ENCODE peak calls at places on chromosome 20, in four cellular contexts. O is pancreas, I is lower lobe of right lung, Y is fibroblast of lung. H is an unnamed sample.

GRCh38 chr20:60255426-60255825 is 297.2 kb downstream of the CDH26 start:
- DNase-seq in O (no peak), I (no peak), Y (no peak), H (no peak)

GRCh38 chr20:56628873-56629463 is at the start of gene TFAP2C:
- DNase-seq in O (peak), I (peak), Y (peak), H (peak)

GRCh38 chr20:21344216-21344615 is 41.1 kb downstream of the XRN2 start:
- DNase-seq in O (no peak), I (no peak), Y (peak), H (no peak)

GRCh38 chr20:1283522-1284210 is 17.6 kb downstream of the SNPH start:
- DNase-seq in O (no peak), I (no peak), Y (no peak), H (no peak)

GRCh38 chr20:25669826-25670422 is 26.7 kb downstream of the ZNF337 start:
- DNase-seq in O (no peak), I (no peak), Y (peak), H (peak)

GRCh38 chr20:2535711-2536561 is 437 bp upstream of the TMC2 start:
- DNase-seq in O (no peak), I (no peak), Y (no peak), H (no peak)

GRCh38 chr20:38617011-38617829 is 15.6 kb downstream of the ARHGAP40 start:
- DNase-seq in O (no peak), I (no peak), Y (peak), H (peak)

GRCh38 chr20:60486345-60486744 is 528.1 kb downstream of the CDH26 start:
- DNase-seq in O (no peak), I (no peak), Y (no peak), H (no peak)

GRCh38 chr20:46134716-46135115 is 16.6 kb downstream of the CD40 start:
- DNase-seq in O (no peak), I (no peak), Y (no peak), H (no peak)

GRCh38 chr20:31746068-31746878 is 7.2 kb downstream of the TPX2 start:
- DNase-seq in O (no peak), I (no peak), Y (no peak), H (no peak)

GRCh38 chr20:55054443-55054842 is 579.0 kb downstream of the DOK5 start:
- DNase-seq in O (no peak), I (no peak), Y (peak), H (no peak)

GRCh38 chr20:219290-220115 is 7.6 kb upstream of the DEFB129 start:
- DNase-seq in O (no peak), I (no peak), Y (peak), H (peak)

DNA sequence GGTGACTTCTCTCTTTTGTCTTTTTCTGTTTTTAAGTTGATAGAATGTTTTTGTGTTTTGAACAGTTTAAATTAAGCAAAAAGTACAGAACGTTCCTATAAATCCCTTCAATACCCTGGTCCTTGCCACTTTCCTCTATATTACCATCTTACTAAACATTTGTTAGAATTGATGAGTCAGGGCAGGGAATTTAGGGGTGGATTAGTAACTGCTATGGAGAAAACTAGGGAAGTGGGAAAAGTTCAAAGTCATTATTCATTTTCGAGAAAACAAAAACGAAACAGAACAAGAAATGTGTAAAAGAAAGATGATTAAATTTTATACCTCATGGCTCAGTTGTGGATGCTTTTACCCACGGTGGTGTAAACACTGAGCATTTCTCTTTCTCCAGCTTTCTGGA is 240.4 kb upstream of the SULF2 start:
- DNase-seq in O (no peak), I (no peak), Y (peak), H (no peak)
- H3K4me3 ChIP-seq in O (no peak), I (no peak), Y (no peak), H (no peak)

DNA sequence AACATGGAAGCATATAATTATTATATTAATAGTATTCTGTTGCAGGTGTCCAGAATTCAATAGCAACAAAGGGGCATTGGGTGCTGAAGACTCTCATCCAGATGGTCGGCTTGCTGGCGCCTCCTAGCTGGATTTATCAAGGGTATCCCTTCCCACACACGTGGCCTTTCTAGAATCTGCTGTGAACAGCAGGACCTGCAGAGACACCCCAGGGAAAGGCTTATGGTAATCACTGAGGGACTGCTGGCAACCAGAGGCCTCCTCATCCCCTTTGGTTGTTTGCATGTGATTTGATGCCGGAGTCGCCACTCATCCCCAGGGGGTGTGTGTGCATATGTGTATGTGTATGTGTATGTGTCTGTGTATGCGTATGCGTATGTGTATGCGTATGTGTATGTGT is 20.6 kb downstream of the ZFP64 start:
- DNase-seq in O (no peak), I (no peak), Y (no peak), H (no peak)
- TF ChIP-seq CTCF in O (no peak), I (no peak), Y (no peak), H (no peak)

GRCh38 chr20:62367483-62368302 is 581 bp upstream of the LAMA5 start:
- DNase-seq in O (no peak), I (no peak), Y (no peak), H (no peak)

GRCh38 chr20:62367136-62367482 is at the start of gene LAMA5:
- DNase-seq in O (peak), I (peak), Y (peak), H (no peak)

GRCh38 chr20:62365814-62366369 is 1.2 kb downstream of the LAMA5 start:
- DNase-seq in O (peak), I (peak), Y (no peak), H (no peak)

GRCh38 chr20:62364911-62365736 is 2.0 kb downstream of the LAMA5 start:
- DNase-seq in O (peak), I (peak), Y (no peak), H (no peak)

GRCh38 chr20:62366370-62367135 is 559 bp downstream of the LAMA5 start:
- DNase-seq in O (peak), I (peak), Y (no peak), H (no peak)
- H3K27ac ChIP-seq in O (peak), I (peak), Y (no peak), H (peak)

DNA sequence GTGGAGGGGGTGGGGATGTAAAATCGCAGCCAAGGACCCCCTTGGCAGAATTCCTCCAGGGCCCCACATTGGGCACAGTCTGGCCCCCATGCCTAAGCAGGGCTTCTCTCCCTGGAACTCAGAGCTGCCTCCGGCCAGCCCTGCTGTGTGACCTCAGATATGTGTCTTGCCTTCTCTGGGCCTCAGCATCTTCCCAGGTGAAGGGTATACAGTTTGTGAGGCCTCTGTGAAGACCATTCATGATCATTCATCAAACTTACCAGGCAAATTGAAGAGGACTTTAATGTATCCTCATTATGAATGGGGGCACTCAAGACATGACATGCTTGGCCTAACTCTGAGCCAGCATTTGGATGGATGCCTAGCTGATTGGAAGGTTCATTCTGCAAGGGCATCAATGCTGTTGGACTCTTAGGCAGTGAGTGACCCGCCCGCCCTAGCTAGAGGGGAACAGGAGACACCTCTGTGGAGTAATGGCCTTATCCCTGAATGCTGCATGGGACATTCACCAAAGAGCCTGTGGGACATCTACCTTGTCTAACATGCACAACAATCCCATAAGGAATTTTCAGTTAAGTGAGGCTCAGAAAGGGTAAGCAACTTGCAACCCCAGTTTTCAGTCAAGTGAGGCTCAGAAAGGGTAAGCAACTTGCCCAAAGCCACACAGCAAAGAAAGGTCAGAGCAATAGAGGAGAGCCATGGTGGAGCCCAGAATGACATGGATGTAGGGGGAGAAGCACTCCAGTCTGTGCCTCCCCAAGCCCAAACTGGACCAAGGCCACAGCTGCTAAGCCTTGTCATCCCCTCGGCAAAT is 533 bp downstream of the CCN5 start:
- DNase-seq in O (no peak), I (peak), Y (no peak), H (no peak)
- H3K4me3 ChIP-seq in O (no peak), I (peak), Y (peak), H (no peak)

DNA sequence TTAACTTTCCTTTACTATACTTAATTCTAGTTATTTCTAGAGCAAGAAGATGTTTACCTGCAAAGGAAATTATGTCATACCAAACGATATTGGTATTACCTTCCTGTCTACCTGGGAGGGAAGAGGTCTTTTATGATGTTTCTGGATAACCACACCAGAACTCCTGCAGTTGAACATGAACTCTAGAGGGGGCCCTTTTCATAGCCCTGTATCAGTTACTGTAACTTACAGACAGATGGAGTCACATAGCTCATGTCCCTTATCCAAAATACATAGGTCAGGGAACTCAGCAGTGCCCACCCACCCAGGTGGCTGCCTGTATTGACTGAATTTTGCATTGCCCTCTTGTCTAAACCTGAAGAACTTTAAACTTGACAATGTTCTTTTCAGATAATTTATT is 35.1 kb upstream of the MYL9 start:
- DNase-seq in O (no peak), I (no peak), Y (no peak), H (no peak)
- TF ChIP-seq CTCF in O (no peak), I (no peak), Y (peak), H (peak)

GRCh38 chr20:53708129-53708968 is 114.7 kb upstream of the ZNF217 start:
- DNase-seq in O (no peak), I (no peak), Y (peak), H (peak)
- H3K27ac ChIP-seq in O (no peak), I (peak), Y (peak), H (peak)

H was measured in brain microvascular endothelial cell.